ENCODE peak calls at places on chromosomes 12 and 14, in ten cellular contexts. U is suprapubic skin, S is right lobe of liver, I is IMR-90, P is GM12878, A is ovary, O is stomach, R is lower leg skin, F is spleen, Y is testis. K is an unnamed sample.
A peak's percentile ranks its signal among the peaks of the same experiment; 100 is the strongest.

GRCh38 chr12:60967128-60967527 is 1293.1 kb upstream of the USP15 start:
- DNase-seq in U (no peak), S (no peak), I (no peak), P (no peak), A (no peak), O (no peak), R (no peak), F (no peak), Y (no peak), K (no peak)

GRCh38 chr12:26097046-26097878 is 27.6 kb downstream of the BHLHE41 start:
- DNase-seq in U (peak; percentile 78), S (peak; percentile 70), I (peak; percentile 76), P (no peak), A (peak; percentile 79), O (peak; percentile 68), R (peak; percentile 59), F (peak; percentile 84), Y (peak; percentile 77), K (no peak)

GRCh38 chr14:89701079-89702043 is 253.2 kb downstream of the EFCAB11 start:
- DNase-seq in U (peak; percentile 96), S (peak; percentile 95), I (peak; percentile 62), P (no peak), A (peak; percentile 91), O (peak; percentile 90), R (peak; percentile 75), F (peak; percentile 98), Y (peak; percentile 80), K (peak; percentile 16)

GRCh38 chr14:102362084-102362483 is 606 bp downstream of the CINP start:
- DNase-seq in U (no peak), S (no peak), I (peak; percentile 57), P (peak; percentile 57), A (no peak), O (no peak), R (no peak), F (no peak), Y (no peak), K (peak; percentile 58)

GRCh38 chr12:132484891-132485441 is 5.0 kb upstream of the FBRSL1 start:
- DNase-seq in U (no peak), S (peak; percentile 42), I (no peak), P (no peak), A (peak; percentile 25), O (no peak), R (no peak), F (no peak), Y (no peak), K (no peak)

GRCh38 chr12:50685641-50686040 is 78.3 kb upstream of the ATF1 start:
- DNase-seq in U (no peak), S (no peak), I (no peak), P (no peak), A (no peak), O (no peak), R (no peak), F (no peak), Y (no peak), K (no peak)

GRCh38 chr14:87171161-87171560 is 821.8 kb downstream of the GALC start:
- DNase-seq in U (no peak), S (no peak), I (no peak), P (no peak), A (no peak), O (no peak), R (no peak), F (no peak), Y (no peak), K (no peak)

GRCh38 chr12:103470664-103471063 is 25.1 kb downstream of the C12orf42 start:
- DNase-seq in U (no peak), S (no peak), I (no peak), P (no peak), A (no peak), O (no peak), R (no peak), F (peak; percentile 47), Y (no peak), K (no peak)

GRCh38 chr12:2793561-2793960 is 1.2 kb upstream of the FKBP4 start:
- DNase-seq in U (peak; percentile 56), S (no peak), I (no peak), P (no peak), A (no peak), O (no peak), R (no peak), F (no peak), Y (no peak), K (no peak)

GRCh38 chr12:2794736-2795289 is at the start of gene FKBP4:
- DNase-seq in U (peak; percentile 90), S (peak; percentile 98), I (peak; percentile 73), P (no peak), A (peak; percentile 93), O (peak; percentile 93), R (peak; percentile 87), F (peak; percentile 97), Y (peak; percentile 93), K (peak; percentile 97)

GRCh38 chr12:2796187-2796663 is 1.5 kb downstream of the FKBP4 start:
- DNase-seq in U (no peak), S (no peak), I (no peak), P (no peak), A (no peak), O (no peak), R (no peak), F (no peak), Y (no peak), K (peak; percentile 25)

GRCh38 chr12:2794261-2794735 is 472 bp upstream of the FKBP4 start:
- DNase-seq in U (no peak), S (no peak), I (no peak), P (no peak), A (no peak), O (no peak), R (peak; percentile 53), F (peak; percentile 89), Y (peak; percentile 29), K (no peak)

GRCh38 chr12:2795291-2796186 is 769 bp downstream of the FKBP4 start:
- DNase-seq in U (peak; percentile 84), S (peak; percentile 89), I (peak; percentile 41), P (no peak), A (peak; percentile 86), O (peak; percentile 84), R (peak; percentile 60), F (peak; percentile 95), Y (peak; percentile 83), K (peak; percentile 81)
- TF ChIP-seq POLR2A in U (no peak), S (peak; percentile 35), I (no peak), P (peak; percentile 69), A (peak; percentile 49), O (no peak), R (peak; percentile 7), F (peak; percentile 29), Y (no peak), K (peak; percentile 64)

GRCh38 chr14:22651586-22651985 is 7.4 kb upstream of the OR6J1 start:
- DNase-seq in U (no peak), S (no peak), I (no peak), P (no peak), A (no peak), O (no peak), R (no peak), F (no peak), Y (no peak), K (no peak)

GRCh38 chr14:22648506-22648905 is 4.4 kb upstream of the OR6J1 start:
- DNase-seq in U (no peak), S (no peak), I (no peak), P (no peak), A (no peak), O (no peak), R (no peak), F (no peak), Y (no peak), K (no peak)

GRCh38 chr14:22650046-22650739 is 6.0 kb upstream of the OR6J1 start:
- DNase-seq in U (no peak), S (no peak), I (no peak), P (no peak), A (no peak), O (no peak), R (no peak), F (no peak), Y (no peak), K (no peak)

GRCh38 chr14:22653012-22653621 is 9.0 kb upstream of the OR6J1 start:
- DNase-seq in U (no peak), S (no peak), I (peak; percentile 74), P (no peak), A (peak; percentile 48), O (peak; percentile 79), R (peak; percentile 63), F (no peak), Y (peak; percentile 69), K (peak; percentile 43)

DNA sequence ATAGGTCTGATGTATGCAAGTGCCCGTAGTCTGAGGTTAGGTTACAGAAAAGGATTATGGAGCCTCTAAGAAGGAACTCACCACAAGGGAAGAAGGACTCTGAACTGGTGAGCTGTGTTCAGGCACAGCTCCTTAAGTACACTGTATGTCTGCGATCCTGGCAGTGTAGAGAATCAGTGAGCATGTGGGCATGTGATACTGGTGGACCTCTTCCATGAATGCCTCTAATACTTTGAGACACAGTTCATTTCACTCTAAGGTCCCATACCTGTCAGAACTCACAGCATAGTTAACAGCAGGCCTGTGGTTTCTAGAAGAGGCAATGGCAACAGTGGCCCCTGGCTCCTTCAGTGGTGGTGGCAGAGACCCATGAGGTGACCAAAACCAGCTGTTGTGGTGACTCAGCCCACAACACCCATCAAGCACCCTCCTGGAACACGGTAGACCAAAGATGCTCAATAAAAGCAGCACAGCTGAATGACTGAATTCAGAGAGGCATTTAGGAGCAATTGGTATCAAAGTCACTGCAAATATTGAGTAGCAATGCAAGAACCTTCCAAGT is 6.9 kb upstream of the OR6J1 start:
- DNase-seq in U (no peak), S (no peak), I (no peak), P (peak; percentile 44), A (no peak), O (no peak), R (no peak), F (no peak), Y (no peak), K (no peak)
- TF ChIP-seq POLR2A in U (no peak), S (no peak), I (no peak), P (peak; percentile 88), A (no peak), O (no peak), R (no peak), F (no peak), Y (no peak), K (peak; percentile 25)

DNA sequence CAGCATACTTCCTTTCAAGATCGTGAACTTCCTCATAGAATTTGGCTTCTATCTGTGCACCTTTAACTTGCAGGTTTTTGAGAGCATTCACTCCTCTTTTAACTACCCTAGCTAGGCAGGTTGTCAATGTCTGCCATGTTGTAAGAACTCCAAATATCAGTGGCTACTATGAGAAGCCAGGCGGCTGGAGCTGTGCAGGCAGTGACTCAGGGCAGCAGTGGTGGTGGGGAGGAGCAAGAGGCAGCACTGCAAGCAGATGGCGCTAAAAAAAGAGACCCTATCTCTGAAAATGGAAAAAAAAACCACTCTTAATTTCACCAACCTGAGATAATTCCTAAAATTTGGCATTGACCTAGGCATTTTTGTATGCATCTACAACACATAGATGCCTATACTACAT is 28.5 kb downstream of the YARS2 start:
- DNase-seq in U (no peak), S (no peak), I (no peak), P (no peak), A (no peak), O (no peak), R (no peak), F (no peak), Y (no peak), K (no peak)
- TF ChIP-seq POLR2A in U (no peak), S (no peak), I (no peak), P (no peak), A (no peak), O (no peak), R (no peak), F (no peak), Y (no peak), K (no peak)

DNA sequence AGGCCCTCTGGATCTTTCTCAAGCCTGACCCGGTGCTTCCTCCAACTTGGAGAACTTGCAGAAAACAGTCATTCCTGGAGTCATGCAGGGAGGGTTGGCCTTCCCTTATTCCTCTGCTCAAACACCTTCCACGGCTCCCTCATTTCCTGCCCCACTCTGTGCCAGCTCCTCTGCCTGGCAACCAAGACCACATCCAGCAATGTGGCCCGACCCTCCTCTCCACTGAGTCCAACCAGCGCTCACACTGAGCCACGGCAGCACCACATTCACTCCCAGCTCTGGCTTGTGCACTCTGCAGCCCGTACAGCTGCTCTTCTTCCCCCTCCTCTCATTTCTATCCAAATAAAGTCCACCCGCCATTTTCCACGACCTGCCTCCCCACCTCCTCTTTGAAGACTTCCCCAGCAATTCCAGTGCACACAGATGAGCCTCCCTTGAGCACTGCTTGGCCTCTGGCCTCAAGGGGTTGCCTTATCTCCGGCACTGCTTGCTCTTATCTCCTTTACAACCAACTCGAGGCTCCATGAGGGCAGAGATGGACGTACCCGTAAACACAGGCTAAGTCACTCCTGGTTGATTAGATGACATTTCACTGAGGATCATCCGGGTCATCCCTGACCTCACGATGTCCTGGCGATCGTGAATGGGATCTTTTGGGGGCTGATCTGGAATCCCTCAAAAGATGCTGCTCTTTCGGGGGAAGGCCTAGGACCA is 5.4 kb downstream of the PGF start:
- DNase-seq in U (no peak), S (no peak), I (no peak), P (no peak), A (no peak), O (no peak), R (no peak), F (no peak), Y (no peak), K (no peak)
- TF ChIP-seq POLR2A in U (no peak), S (no peak), I (no peak), P (no peak), A (no peak), O (no peak), R (no peak), F (no peak), Y (no peak), K (no peak)

K was measured in H54.